ENCODE peak calls at places on chromosomes 7 and 10, in ten cellular contexts. F, Z, O, J, H, C, U, T, E and P are unnamed samples.

GRCh38 chr7:103690576-103690975 is 244.6 kb upstream of the SLC26A5 start:
- DNase-seq in T (no peak), J (no peak), H (no peak), C (no peak), E (no peak), U (no peak), F (no peak), O (no peak), Z (no peak), P (no peak)

GRCh38 chr10:125333769-125334168 is 173.4 kb upstream of the CTBP2 start:
- DNase-seq in C (no peak), T (no peak), H (no peak), F (no peak), U (no peak), O (no peak), E (no peak), Z (no peak), J (no peak), P (no peak)

GRCh38 chr10:112374724-112375541 is 1.0 kb downstream of the ACSL5 start:
- DNase-seq in U (peak), F (no peak), C (peak), O (no peak), J (no peak), Z (no peak), E (no peak), T (no peak), H (no peak), P (no peak)

GRCh38 chr10:77685494-77685893 is 47.9 kb upstream of the KCNMA1 start:
- DNase-seq in C (no peak), O (no peak), H (no peak), J (no peak), T (no peak), E (no peak), U (no peak), F (no peak), Z (no peak), P (no peak)

GRCh38 chr7:16786257-16786656 is 18.5 kb downstream of the AGR2 start:
- DNase-seq in F (no peak), U (no peak), T (no peak), Z (no peak), E (no peak), J (no peak), O (no peak), C (no peak), H (no peak), P (no peak)

GRCh38 chr10:78972160-78972946 is 96.4 kb upstream of the ZMIZ1 start:
- DNase-seq in O (peak), U (peak), J (peak), E (peak), F (peak), H (no peak), Z (peak), C (peak), T (peak), P (peak)

GRCh38 chr7:7595451-7595850 is 28.8 kb downstream of the MIOS start:
- DNase-seq in T (no peak), U (peak), J (no peak), O (no peak), C (peak), Z (no peak), H (peak), E (no peak), F (peak), P (no peak)

GRCh38 chr7:95199779-95200558 is 124.4 kb downstream of the PON1 start:
- DNase-seq in J (peak), F (peak), O (peak), T (no peak), H (peak), E (no peak), C (peak), U (peak), Z (no peak), P (peak)